ENCODE peak calls at places on chromosomes 7 and 10, in five cellular contexts. D is AG09309, M is Kasumi-1, W is left lung, I is RWPE1. A is an unnamed sample.

GRCh38 chr7:156832195-156832877 is 60.6 kb downstream of the LMBR1 start:
- DNase-seq in I (no peak), W (no peak), M (peak; percentile 40), D (no peak), A (peak; percentile 71)

GRCh38 chr7:96167424-96167823 is 154.5 kb downstream of the SLC25A13 start:
- DNase-seq in I (no peak), D (no peak), M (no peak), W (no peak), A (no peak)

GRCh38 chr10:79248341-79248931 is 98.8 kb upstream of the PPIF start:
- DNase-seq in I (no peak), W (peak; percentile 87), D (no peak), M (peak; percentile 48), A (peak; percentile 70)

GRCh38 chr7:42338231-42339222 is 101.5 kb upstream of the GLI3 start:
- DNase-seq in W (no peak), M (no peak), I (no peak), D (peak; percentile 98), A (no peak)

GRCh38 chr10:111598433-111599059 is 521.7 kb downstream of the ADRA2A start:
- DNase-seq in D (no peak), M (peak; percentile 89), I (peak; percentile 10), W (no peak), A (peak; percentile 28)

GRCh38 chr7:22664988-22665798 is 61.8 kb upstream of the IL6 start:
- DNase-seq in I (no peak), D (no peak), W (no peak), M (no peak), A (no peak)

GRCh38 chr10:125742465-125742864 is 23.0 kb downstream of the EDRF1 start:
- DNase-seq in D (no peak), W (no peak), M (peak; percentile 85), I (no peak), A (no peak)

GRCh38 chr7:19215421-19215820 is 70.2 kb upstream of the FERD3L start:
- DNase-seq in M (no peak), W (no peak), D (peak; percentile 58), I (no peak), A (no peak)

GRCh38 chr10:3295501-3296005 is 123.0 kb upstream of the PITRM1 start:
- DNase-seq in D (no peak), W (no peak), M (no peak), I (no peak), A (peak; percentile 37)

GRCh38 chr10:114265392-114266053 is 26.5 kb downstream of the VWA2 start:
- DNase-seq in D (no peak), I (no peak), W (no peak), M (no peak), A (no peak)

GRCh38 chr7:46784746-46785145 is 797.2 kb downstream of the TNS3 start:
- DNase-seq in M (no peak), W (no peak), D (peak; percentile 49), I (peak; percentile 87), A (no peak)

GRCh38 chr10:123241391-123242141 is 87.4 kb downstream of the BUB3 start:
- DNase-seq in M (peak; percentile 73), I (no peak), W (no peak), D (no peak), A (peak; percentile 60)

GRCh38 chr10:28875535-28876208 is 198.4 kb downstream of the BAMBI start:
- DNase-seq in I (no peak), W (no peak), M (no peak), D (no peak), A (no peak)

GRCh38 chr7:99012722-99013121 is 131.2 kb downstream of the SMURF1 start:
- DNase-seq in I (no peak), W (peak; percentile 28), D (no peak), M (no peak), A (no peak)

GRCh38 chr7:79512269-79512668 is 58.8 kb upstream of the MAGI2 start:
- DNase-seq in D (no peak), I (no peak), M (no peak), W (no peak), A (no peak)

GRCh38 chr10:78566216-78567135 is 502.3 kb upstream of the ZMIZ1 start:
- DNase-seq in M (no peak), W (no peak), I (no peak), D (peak; percentile 51), A (no peak)

GRCh38 chr10:78515037-78515872 is 481.6 kb downstream of the RPS24 start:
- DNase-seq in D (no peak), M (no peak), I (peak; percentile 28), W (no peak), A (no peak)

GRCh38 chr7:103009466-103010219 is 65.0 kb downstream of the FBXL13 start:
- DNase-seq in W (peak; percentile 41), M (no peak), I (no peak), D (no peak), A (no peak)

GRCh38 chr7:119545118-119545517 is 727.9 kb upstream of the KCND2 start:
- DNase-seq in I (peak; percentile 6), M (no peak), D (no peak), W (no peak), A (no peak)

GRCh38 chr10:68135922-68136718 is 26.8 kb downstream of the MYPN start:
- DNase-seq in M (no peak), D (peak; percentile 78), I (peak; percentile 89), W (no peak), A (no peak)

GRCh38 chr10:31694929-31695837 is 233.4 kb downstream of the ARHGAP12 start:
- DNase-seq in I (no peak), W (peak; percentile 66), D (no peak), M (no peak), A (no peak)

GRCh38 chr7:95547356-95547755 is 49.0 kb downstream of the PDK4 start:
- DNase-seq in M (no peak), D (no peak), W (no peak), I (no peak), A (no peak)

GRCh38 chr7:107643407-107643806 is 17.2 kb upstream of the SLC26A4 start:
- DNase-seq in I (no peak), D (no peak), M (no peak), W (no peak), A (no peak)

GRCh38 chr7:2560175-2560695 is 1.5 kb downstream of the IQCE start:
- DNase-seq in I (peak; percentile 4), D (no peak), W (no peak), M (no peak), A (no peak)

GRCh38 chr7:88291401-88292173 is 15.1 kb downstream of the STEAP4 start:
- DNase-seq in M (no peak), I (peak; percentile 34), D (no peak), W (peak; percentile 48), A (no peak)

GRCh38 chr7:14286036-14286435 is 296.6 kb upstream of the ETV1 start:
- DNase-seq in W (no peak), M (no peak), D (no peak), I (peak; percentile 5), A (no peak)

GRCh38 chr10:110137142-110137545 is 70.3 kb upstream of the MXI1 start:
- DNase-seq in W (no peak), M (peak; percentile 100), D (peak; percentile 55), I (peak; percentile 66), A (peak; percentile 89)

GRCh38 chr7:23491502-23491901 is 21.2 kb upstream of the IGF2BP3 start:
- DNase-seq in I (no peak), D (no peak), W (no peak), M (no peak), A (no peak)

GRCh38 chr7:20784311-20785210 is 2.1 kb downstream of the SP8 start:
- DNase-seq in D (no peak), W (peak; percentile 73), M (no peak), I (peak; percentile 77), A (no peak)

GRCh38 chr10:10038358-10038757 is 979.3 kb upstream of the CELF2 start:
- DNase-seq in W (no peak), D (no peak), M (no peak), I (no peak), A (no peak)

GRCh38 chr10:101779544-101780186 is 3.6 kb downstream of the NPM3 start:
- DNase-seq in W (peak; percentile 98), M (peak; percentile 74), D (no peak), I (peak; percentile 54), A (peak; percentile 72)

GRCh38 chr10:11345224-11346054 is 266.0 kb downstream of the USP6NL start:
- DNase-seq in W (no peak), M (peak; percentile 88), I (peak; percentile 31), D (no peak), A (peak; percentile 95)

GRCh38 chr10:77350711-77351119 is 286.9 kb downstream of the KCNMA1 start:
- DNase-seq in I (peak; percentile 100), D (peak; percentile 91), W (no peak), M (no peak), A (peak; percentile 78)

GRCh38 chr10:132690401-132690800 is 95.5 kb downstream of the NKX6-2 start:
- DNase-seq in M (no peak), I (no peak), D (no peak), W (peak; percentile 24), A (no peak)

GRCh38 chr10:3786295-3786981 is 1.4 kb upstream of the KLF6 start:
- DNase-seq in I (no peak), W (no peak), M (no peak), D (no peak), A (no peak)

GRCh38 chr10:72756674-72757385 is 64.9 kb downstream of the MCU start:
- DNase-seq in I (no peak), W (no peak), M (no peak), D (no peak), A (no peak)

GRCh38 chr7:144670251-144670650 is 165.6 kb downstream of the TPK1 start:
- DNase-seq in I (peak; percentile 8), D (no peak), M (peak; percentile 73), W (no peak), A (no peak)

GRCh38 chr7:101743241-101743994 is 74.0 kb upstream of the CUX1 start:
- DNase-seq in M (peak; percentile 85), I (peak; percentile 47), D (no peak), W (peak; percentile 91), A (peak; percentile 54)

GRCh38 chr7:36040679-36041078 is 112.4 kb upstream of the EEPD1 start:
- DNase-seq in M (no peak), I (no peak), W (no peak), D (no peak), A (no peak)

GRCh38 chr10:86967481-86967941 is 771 bp upstream of the ADIRF start:
- DNase-seq in M (no peak), D (no peak), I (no peak), W (peak; percentile 44), A (no peak)

A was measured in MV-4-11.